ENCODE peak calls at places on chromosomes 4 and X, in four cellular contexts. One of them, this sample, is unnamed.

GRCh38 chr4:119735136-119735770 is 106.6 kb upstream of the PDE5A start:
- DNase-seq in SK-N-SH: no peak
- DNase-seq in GM12878: no peak
- DNase-seq in HepG2: no peak
- DNase-seq in this sample: no peak

GRCh38 chr4:54090804-54091623 is 8.9 kb upstream of the GSX2 start:
- DNase-seq in GM12878: no peak
- DNase-seq in SK-N-SH: peak
- DNase-seq in HepG2: peak
- DNase-seq in this sample: no peak

GRCh38 chr4:78268607-78269006 is 211.5 kb downstream of the FRAS1 start:
- DNase-seq in SK-N-SH: no peak
- DNase-seq in HepG2: no peak
- DNase-seq in GM12878: no peak
- DNase-seq in this sample: no peak

GRCh38 chr4:152454398-152455011 is 81.4 kb downstream of the FBXW7 start:
- DNase-seq in GM12878: no peak
- DNase-seq in SK-N-SH: peak
- DNase-seq in HepG2: peak
- DNase-seq in this sample: no peak

GRCh38 chr4:140243345-140243753 is 89.4 kb upstream of the MAML3 start:
- DNase-seq in HepG2: no peak
- DNase-seq in SK-N-SH: no peak
- DNase-seq in GM12878: peak
- DNase-seq in this sample: peak

GRCh38 chrX:107449490-107450175 is at the start of gene FRMPD3:
- DNase-seq in SK-N-SH: peak
- DNase-seq in GM12878: no peak
- DNase-seq in HepG2: no peak
- DNase-seq in this sample: no peak

GRCh38 chr4:23333556-23333945 is 556.3 kb downstream of the PPARGC1A start:
- DNase-seq in SK-N-SH: no peak
- DNase-seq in HepG2: no peak
- DNase-seq in GM12878: no peak
- DNase-seq in this sample: peak

GRCh38 chrX:112865464-112866025 is 24.9 kb upstream of the AMOT start:
- DNase-seq in HepG2: no peak
- DNase-seq in SK-N-SH: no peak
- DNase-seq in GM12878: no peak
- DNase-seq in this sample: no peak

GRCh38 chr4:87862236-87862635 is 29.5 kb downstream of the MEPE start:
- DNase-seq in SK-N-SH: no peak
- DNase-seq in HepG2: peak
- DNase-seq in GM12878: no peak
- DNase-seq in this sample: no peak

GRCh38 chr4:13543648-13544555 is at the start of gene NKX3-2:
- DNase-seq in SK-N-SH: peak
- DNase-seq in GM12878: no peak
- DNase-seq in HepG2: no peak
- DNase-seq in this sample: no peak

GRCh38 chrX:19772759-19773623 is 114.4 kb downstream of the SH3KBP1 start:
- DNase-seq in HepG2: no peak
- DNase-seq in SK-N-SH: no peak
- DNase-seq in GM12878: no peak
- DNase-seq in this sample: no peak

DNA sequence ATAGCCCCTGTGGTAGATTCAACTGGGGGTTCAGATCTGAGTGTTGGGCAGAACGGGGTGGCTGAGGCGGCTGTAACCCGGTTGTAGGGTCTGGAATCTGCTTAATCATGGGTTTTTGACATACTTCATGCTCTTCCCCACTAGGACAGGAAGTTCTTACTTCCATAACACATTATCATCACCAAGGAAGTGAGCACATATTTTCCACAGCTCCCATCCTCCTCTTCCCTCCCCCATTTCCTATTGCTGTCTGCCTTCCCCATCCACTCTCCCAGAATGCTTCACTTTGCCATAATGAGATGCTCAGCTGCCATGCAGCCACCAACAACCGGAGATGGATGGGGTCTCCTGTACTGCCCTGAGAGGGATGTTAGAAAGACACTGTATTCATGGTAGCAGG is 6.4 kb upstream of the DCUN1D4 start:
- DNase-seq in GM12878: no peak
- DNase-seq in SK-N-SH: peak
- DNase-seq in HepG2: no peak
- DNase-seq in this sample: peak
- TF ChIP-seq POLR2AphosphoS5 in GM12878: no peak
- TF ChIP-seq POLR2AphosphoS5 in SK-N-SH: no peak
- TF ChIP-seq POLR2AphosphoS5 in HepG2: no peak
- TF ChIP-seq POLR2AphosphoS5 in this sample: no peak

GRCh38 chr4:176385601-176386000 is 65.8 kb downstream of the SPCS3 start:
- DNase-seq in GM12878: no peak
- DNase-seq in SK-N-SH: no peak
- DNase-seq in HepG2: no peak
- DNase-seq in this sample: no peak
- TF ChIP-seq GABPA in GM12878: no peak
- TF ChIP-seq GABPA in SK-N-SH: no peak
- TF ChIP-seq GABPA in HepG2: no peak
- TF ChIP-seq GABPA in this sample: no peak

GRCh38 chr4:100516225-100516624 is 1.6 kb downstream of the EMCN start:
- DNase-seq in SK-N-SH: no peak
- DNase-seq in HepG2: no peak
- DNase-seq in GM12878: no peak
- DNase-seq in this sample: no peak
- H3K4me3 ChIP-seq in SK-N-SH: no peak
- H3K4me3 ChIP-seq in HepG2: no peak
- H3K4me3 ChIP-seq in GM12878: no peak
- H3K4me3 ChIP-seq in this sample: no peak

GRCh38 chrX:43481601-43482000 is 174.5 kb upstream of the MAOA start:
- DNase-seq in HepG2: no peak
- DNase-seq in GM12878: no peak
- DNase-seq in SK-N-SH: no peak
- DNase-seq in this sample: no peak
- TF ChIP-seq POLR2AphosphoS5 in HepG2: no peak
- TF ChIP-seq POLR2AphosphoS5 in GM12878: no peak
- TF ChIP-seq POLR2AphosphoS5 in SK-N-SH: no peak
- TF ChIP-seq POLR2AphosphoS5 in this sample: no peak

GRCh38 chr4:129614581-129614980 is 518.6 kb downstream of the C4orf33 start:
- DNase-seq in SK-N-SH: no peak
- DNase-seq in HepG2: no peak
- DNase-seq in GM12878: no peak
- DNase-seq in this sample: no peak
- TF ChIP-seq GABPA in SK-N-SH: no peak
- TF ChIP-seq GABPA in HepG2: no peak
- TF ChIP-seq GABPA in GM12878: no peak
- TF ChIP-seq GABPA in this sample: no peak

GRCh38 chr4:91527056-91527455 is 776.7 kb upstream of the GRID2 start:
- DNase-seq in HepG2: no peak
- DNase-seq in GM12878: no peak
- DNase-seq in SK-N-SH: no peak
- DNase-seq in this sample: no peak
- H3K4me3 ChIP-seq in HepG2: no peak
- H3K4me3 ChIP-seq in GM12878: no peak
- H3K4me3 ChIP-seq in SK-N-SH: no peak
- H3K4me3 ChIP-seq in this sample: no peak

GRCh38 chr4:1010522-1011021 is 854 bp upstream of the FGFRL1 start:
- DNase-seq in SK-N-SH: no peak
- DNase-seq in HepG2: no peak
- DNase-seq in GM12878: no peak
- DNase-seq in this sample: peak

GRCh38 chr4:1012031-1012739 is 759 bp downstream of the FGFRL1 start:
- DNase-seq in HepG2: peak
- DNase-seq in GM12878: no peak
- DNase-seq in SK-N-SH: peak
- DNase-seq in this sample: peak

GRCh38 chr4:1009647-1010521 is 1.5 kb upstream of the FGFRL1 start:
- DNase-seq in GM12878: no peak
- DNase-seq in SK-N-SH: peak
- DNase-seq in HepG2: no peak
- DNase-seq in this sample: no peak

GRCh38 chr4:1008840-1009646 is 2.4 kb upstream of the FGFRL1 start:
- DNase-seq in SK-N-SH: no peak
- DNase-seq in HepG2: no peak
- DNase-seq in GM12878: no peak
- DNase-seq in this sample: peak

DNA sequence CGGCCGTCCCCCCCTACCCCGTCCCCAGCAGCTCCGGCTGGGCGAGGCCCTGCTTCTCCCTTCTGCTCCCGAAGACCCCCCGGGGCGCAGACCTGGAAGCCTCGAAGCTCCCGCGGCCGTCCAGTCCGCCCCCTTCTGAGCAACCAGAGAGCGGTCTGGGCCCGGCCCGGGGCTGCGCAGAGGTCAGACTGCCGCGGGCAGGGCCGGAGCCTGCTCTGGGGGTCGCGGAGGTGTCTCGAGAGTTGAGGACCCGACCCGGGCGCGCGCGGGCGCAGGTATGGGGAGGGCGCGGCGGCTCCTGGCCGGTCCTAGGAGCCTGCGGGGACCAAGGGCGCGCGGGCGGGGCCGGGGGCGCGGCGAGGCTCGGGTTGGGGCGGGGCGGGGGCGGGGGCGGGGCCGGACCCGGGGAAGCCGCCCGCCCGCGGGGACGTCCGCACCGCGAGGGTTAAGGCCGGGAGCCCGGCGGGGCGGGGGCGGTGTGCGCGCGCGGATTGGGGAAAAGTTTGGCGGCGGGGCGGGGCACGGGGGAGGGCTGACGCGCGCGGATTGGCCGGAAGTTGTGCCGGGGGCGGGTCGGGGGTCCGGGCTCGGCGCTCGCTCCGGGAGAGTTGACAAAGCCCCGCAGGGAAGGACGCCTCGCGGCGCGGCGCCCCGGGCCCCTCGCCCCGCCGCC is at the start of gene FGFRL1:
- DNase-seq in GM12878: no peak
- DNase-seq in HepG2: peak
- DNase-seq in SK-N-SH: peak
- DNase-seq in this sample: peak
- TF ChIP-seq POLR2AphosphoS5 in GM12878: no peak
- TF ChIP-seq POLR2AphosphoS5 in HepG2: no peak
- TF ChIP-seq POLR2AphosphoS5 in SK-N-SH: no peak
- TF ChIP-seq POLR2AphosphoS5 in this sample: no peak

GRCh38 chr4:165088366-165088765 is 24.3 kb downstream of the TMEM192 start:
- DNase-seq in HepG2: no peak
- DNase-seq in SK-N-SH: no peak
- DNase-seq in GM12878: no peak
- DNase-seq in this sample: no peak
- TF ChIP-seq GABPA in HepG2: no peak
- TF ChIP-seq GABPA in SK-N-SH: no peak
- TF ChIP-seq GABPA in GM12878: no peak
- TF ChIP-seq GABPA in this sample: no peak

This sample was measured in HL-60.